ENCODE peak calls at places on chromosome 21, in eight cellular contexts. Q, O, F, J, M, S, G and V are unnamed samples.

GRCh38 chr21:34912022-34912933 is 136.8 kb downstream of the RUNX1 start:
- DNase-seq in Q (no peak), O (no peak), G (no peak), M (no peak), F (no peak), J (peak; percentile 53), S (no peak), V (no peak)

GRCh38 chr21:26964379-26964778 is 2.5 kb downstream of the ADAMTS5 start:
- DNase-seq in F (peak; percentile 69), Q (no peak), J (no peak), G (peak; percentile 70), M (no peak), O (peak; percentile 26), S (no peak), V (no peak)

GRCh38 chr21:25670726-25671125 is 31.7 kb downstream of the JAM2 start:
- DNase-seq in Q (no peak), J (no peak), G (no peak), M (no peak), S (peak; percentile 53), F (no peak), O (peak; percentile 73), V (no peak)

GRCh38 chr21:25895565-25896205 is 160.9 kb downstream of the GABPA start:
- DNase-seq in G (no peak), M (no peak), J (peak; percentile 55), S (no peak), O (peak; percentile 59), F (peak; percentile 49), Q (no peak), V (no peak)

GRCh38 chr21:41280115-41280919 is 36.3 kb upstream of the FAM3B start:
- DNase-seq in Q (no peak), F (peak; percentile 74), G (no peak), J (no peak), S (peak; percentile 30), O (peak; percentile 79), M (no peak), V (no peak)

GRCh38 chr21:39099859-39100258 is 83.4 kb downstream of the PSMG1 start:
- DNase-seq in M (no peak), O (no peak), S (no peak), J (no peak), Q (no peak), F (no peak), G (no peak), V (no peak)

GRCh38 chr21:44958471-44959191 is 18.8 kb downstream of the SLX9 start:
- DNase-seq in J (no peak), S (peak; percentile 49), F (peak; percentile 99), O (peak; percentile 97), M (no peak), Q (no peak), G (peak; percentile 32), V (no peak)

GRCh38 chr21:34702341-34702807 is 33.6 kb downstream of the CLIC6 start:
- DNase-seq in F (peak; percentile 82), O (peak; percentile 77), S (peak; percentile 80), G (peak; percentile 29), M (no peak), J (peak; percentile 88), Q (no peak), V (no peak)

GRCh38 chr21:39176312-39176711 is 6.9 kb downstream of the PSMG1 start:
- DNase-seq in O (no peak), G (no peak), Q (no peak), F (no peak), M (no peak), J (no peak), S (no peak), V (no peak)

GRCh38 chr21:16330340-16331319 is 600.8 kb downstream of the USP25 start:
- DNase-seq in O (peak; percentile 88), Q (no peak), F (peak; percentile 73), M (no peak), G (peak; percentile 82), S (peak; percentile 62), J (peak; percentile 77), V (no peak)

GRCh38 chr21:33799378-33800090 is 116.1 kb downstream of the ATP5PO start:
- DNase-seq in S (no peak), J (no peak), O (peak; percentile 54), G (no peak), Q (no peak), F (no peak), M (no peak), V (no peak)

GRCh38 chr21:36491191-36491916 is 11.4 kb upstream of the CLDN14 start:
- DNase-seq in S (peak; percentile 37), M (no peak), F (no peak), O (no peak), J (no peak), Q (no peak), G (no peak), V (no peak)

GRCh38 chr21:38478782-38479181 is 19.5 kb downstream of the ERG start:
- DNase-seq in G (no peak), M (no peak), F (peak; percentile 98), O (peak; percentile 74), J (peak; percentile 67), S (peak; percentile 98), Q (no peak), V (no peak)

GRCh38 chr21:41620541-41620940 is 112.6 kb upstream of the TMPRSS2 start:
- DNase-seq in S (no peak), M (no peak), Q (no peak), F (no peak), J (no peak), G (no peak), O (no peak), V (no peak)

GRCh38 chr21:33374080-33374873 is 28.9 kb upstream of the IFNGR2 start:
- DNase-seq in Q (peak; percentile 4), J (peak; percentile 72), G (peak; percentile 52), O (peak; percentile 88), S (peak; percentile 35), F (peak; percentile 56), M (peak; percentile 48), V (peak; percentile 29)

GRCh38 chr21:35924714-35925301 is 135.5 kb downstream of the SETD4 start:
- DNase-seq in F (peak; percentile 77), S (peak; percentile 95), O (peak; percentile 74), J (peak; percentile 89), M (no peak), Q (no peak), G (peak; percentile 95), V (no peak)

GRCh38 chr21:21101911-21102310 is 103.7 kb downstream of the NCAM2 start:
- DNase-seq in J (peak; percentile 68), M (no peak), F (peak; percentile 71), S (peak; percentile 71), Q (no peak), G (no peak), O (peak; percentile 60), V (no peak)

GRCh38 chr21:45680215-45680614 is 36.7 kb downstream of the PCBP3 start:
- DNase-seq in S (no peak), G (no peak), Q (no peak), O (no peak), J (no peak), M (no peak), F (no peak), V (no peak)

GRCh38 chr21:45591619-45592207 is 49.5 kb upstream of the SLC19A1 start:
- DNase-seq in M (no peak), J (no peak), G (no peak), Q (no peak), O (no peak), F (no peak), S (no peak), V (no peak)

GRCh38 chr21:45941338-45941710 is 40.2 kb upstream of the COL6A1 start:
- DNase-seq in F (no peak), M (no peak), J (no peak), S (no peak), G (no peak), O (no peak), Q (no peak), V (no peak)

GRCh38 chr21:26715878-26716506 is 129.2 kb downstream of the ADAMTS1 start:
- DNase-seq in J (peak; percentile 69), S (peak; percentile 12), F (peak; percentile 42), Q (no peak), M (no peak), O (peak; percentile 72), G (peak; percentile 44), V (no peak)

GRCh38 chr21:41761211-41762181 is 5.4 kb downstream of the RIPK4 start:
- DNase-seq in F (no peak), G (peak; percentile 89), S (no peak), Q (no peak), O (peak; percentile 28), M (no peak), J (peak; percentile 86), V (no peak)

GRCh38 chr21:41008971-41009370 is 159.0 kb upstream of the BACE2 start:
- DNase-seq in J (no peak), O (no peak), M (no peak), F (no peak), Q (no peak), S (no peak), G (no peak), V (no peak)

GRCh38 chr21:44992608-44993031 is 52.8 kb downstream of the SLX9 start:
- DNase-seq in G (no peak), J (no peak), Q (no peak), M (no peak), O (no peak), F (no peak), S (no peak), V (no peak)

GRCh38 chr21:32415999-32416398 is 3.5 kb downstream of the EVA1C start:
- DNase-seq in S (no peak), G (no peak), J (no peak), O (peak; percentile 52), F (no peak), M (no peak), Q (no peak), V (no peak)